ENCODE peak calls at places on chromosomes 6 and 20, in four cellular contexts. One of them, this sample, is unnamed.

GRCh38 chr6:166112580-166112979 is 55.1 kb downstream of the TBXT start:
- DNase-seq in psoas muscle: no peak
- DNase-seq in cardiac muscle cell: peak
- DNase-seq in WTC11: no peak
- DNase-seq in this sample: no peak

GRCh38 chr6:35084041-35084491 is 57.1 kb downstream of the TCP11 start:
- DNase-seq in psoas muscle: no peak
- DNase-seq in cardiac muscle cell: no peak
- DNase-seq in WTC11: no peak
- DNase-seq in this sample: no peak

GRCh38 chr20:840858-841567 is 7.5 kb downstream of the FAM110A start:
- DNase-seq in psoas muscle: peak
- DNase-seq in cardiac muscle cell: no peak
- DNase-seq in WTC11: peak
- DNase-seq in this sample: no peak

GRCh38 chr6:155252581-155252980 is 11.2 kb upstream of the CLDN20 start:
- DNase-seq in psoas muscle: no peak
- DNase-seq in cardiac muscle cell: no peak
- DNase-seq in WTC11: no peak
- DNase-seq in this sample: no peak

GRCh38 chr6:2229039-2229438 is 16.4 kb downstream of the GMDS start:
- DNase-seq in psoas muscle: no peak
- DNase-seq in cardiac muscle cell: peak
- DNase-seq in WTC11: no peak
- DNase-seq in this sample: no peak

GRCh38 chr20:35360033-35360432 is 51.7 kb downstream of the UQCC1 start:
- DNase-seq in psoas muscle: no peak
- DNase-seq in cardiac muscle cell: no peak
- DNase-seq in WTC11: no peak
- DNase-seq in this sample: no peak

GRCh38 chr6:51120016-51120415 is 301.3 kb downstream of the TFAP2B start:
- DNase-seq in psoas muscle: no peak
- DNase-seq in cardiac muscle cell: no peak
- DNase-seq in WTC11: no peak
- DNase-seq in this sample: no peak

GRCh38 chr6:64691069-64691468 is 1016.0 kb downstream of the EYS start:
- DNase-seq in psoas muscle: no peak
- DNase-seq in cardiac muscle cell: no peak
- DNase-seq in WTC11: no peak
- DNase-seq in this sample: no peak

GRCh38 chr6:39870950-39871349 is 63.3 kb downstream of the MOCS1 start:
- DNase-seq in psoas muscle: no peak
- DNase-seq in cardiac muscle cell: no peak
- DNase-seq in WTC11: no peak
- DNase-seq in this sample: no peak
- TF ChIP-seq CTCF in psoas muscle: no peak
- TF ChIP-seq CTCF in cardiac muscle cell: peak
- TF ChIP-seq CTCF in WTC11: no peak
- TF ChIP-seq CTCF in this sample: no peak

GRCh38 chr6:152698692-152699091 is 995 bp downstream of the MYCT1 start:
- DNase-seq in psoas muscle: no peak
- DNase-seq in cardiac muscle cell: no peak
- DNase-seq in WTC11: no peak
- DNase-seq in this sample: no peak

GRCh38 chr6:152697634-152698033 is at the start of gene MYCT1:
- DNase-seq in psoas muscle: no peak
- DNase-seq in cardiac muscle cell: peak
- DNase-seq in WTC11: no peak
- DNase-seq in this sample: no peak

GRCh38 chr6:152700427-152700826 is 2.7 kb downstream of the MYCT1 start:
- DNase-seq in psoas muscle: no peak
- DNase-seq in cardiac muscle cell: no peak
- DNase-seq in WTC11: no peak
- DNase-seq in this sample: no peak

GRCh38 chr6:152701863-152702401 is 4.2 kb downstream of the MYCT1 start:
- DNase-seq in psoas muscle: no peak
- DNase-seq in cardiac muscle cell: no peak
- DNase-seq in WTC11: no peak
- DNase-seq in this sample: no peak

GRCh38 chr6:152701081-152701862 is 3.6 kb downstream of the MYCT1 start:
- DNase-seq in psoas muscle: no peak
- DNase-seq in cardiac muscle cell: peak
- DNase-seq in WTC11: no peak
- DNase-seq in this sample: no peak
- TF ChIP-seq CTCF in psoas muscle: no peak
- TF ChIP-seq CTCF in cardiac muscle cell: no peak
- TF ChIP-seq CTCF in WTC11: no peak
- TF ChIP-seq CTCF in this sample: no peak

GRCh38 chr20:14632906-14633305 is 295.5 kb upstream of the FLRT3 start:
- DNase-seq in psoas muscle: no peak
- DNase-seq in cardiac muscle cell: peak
- DNase-seq in WTC11: peak
- DNase-seq in this sample: no peak
- TF ChIP-seq CTCF in psoas muscle: no peak
- TF ChIP-seq CTCF in cardiac muscle cell: peak
- TF ChIP-seq CTCF in WTC11: no peak
- TF ChIP-seq CTCF in this sample: no peak

GRCh38 chr20:49505518-49505917 is 23.1 kb upstream of the KCNB1 start:
- DNase-seq in psoas muscle: peak
- DNase-seq in cardiac muscle cell: peak
- DNase-seq in WTC11: peak
- DNase-seq in this sample: no peak
- TF ChIP-seq CTCF in psoas muscle: no peak
- TF ChIP-seq CTCF in cardiac muscle cell: no peak
- TF ChIP-seq CTCF in WTC11: no peak
- TF ChIP-seq CTCF in this sample: no peak

DNA sequence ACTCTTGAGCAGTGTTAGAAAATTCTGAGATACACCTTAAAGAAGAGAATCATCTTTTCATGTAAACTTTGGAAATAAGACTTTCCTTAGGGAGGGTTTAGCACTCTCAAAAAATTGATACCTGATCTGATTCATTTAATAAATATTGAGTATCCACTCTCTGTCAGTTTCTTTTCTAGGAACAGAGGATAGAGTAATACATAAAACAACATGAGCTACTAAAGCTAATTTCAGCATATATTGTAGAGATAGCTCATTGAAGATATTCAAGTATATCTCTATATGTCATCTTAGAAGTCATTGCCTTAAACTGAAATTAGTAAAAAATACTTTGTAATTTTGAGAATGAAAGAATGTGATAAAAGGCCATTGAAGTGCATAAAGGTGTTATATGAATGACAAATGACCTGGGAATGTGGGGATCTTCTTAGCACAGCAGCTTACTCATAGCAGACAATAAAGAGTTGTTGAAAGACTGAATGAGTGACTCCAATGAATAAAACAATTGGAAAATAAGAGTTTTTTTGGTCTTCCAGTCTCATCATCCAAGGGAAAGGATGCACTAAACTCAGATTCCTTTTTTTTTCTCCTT is 29.2 kb downstream of the RHAG start:
- DNase-seq in psoas muscle: no peak
- DNase-seq in cardiac muscle cell: no peak
- DNase-seq in WTC11: no peak
- DNase-seq in this sample: no peak
- TF ChIP-seq CTCF in psoas muscle: no peak
- TF ChIP-seq CTCF in cardiac muscle cell: no peak
- TF ChIP-seq CTCF in WTC11: no peak
- TF ChIP-seq CTCF in this sample: no peak

DNA sequence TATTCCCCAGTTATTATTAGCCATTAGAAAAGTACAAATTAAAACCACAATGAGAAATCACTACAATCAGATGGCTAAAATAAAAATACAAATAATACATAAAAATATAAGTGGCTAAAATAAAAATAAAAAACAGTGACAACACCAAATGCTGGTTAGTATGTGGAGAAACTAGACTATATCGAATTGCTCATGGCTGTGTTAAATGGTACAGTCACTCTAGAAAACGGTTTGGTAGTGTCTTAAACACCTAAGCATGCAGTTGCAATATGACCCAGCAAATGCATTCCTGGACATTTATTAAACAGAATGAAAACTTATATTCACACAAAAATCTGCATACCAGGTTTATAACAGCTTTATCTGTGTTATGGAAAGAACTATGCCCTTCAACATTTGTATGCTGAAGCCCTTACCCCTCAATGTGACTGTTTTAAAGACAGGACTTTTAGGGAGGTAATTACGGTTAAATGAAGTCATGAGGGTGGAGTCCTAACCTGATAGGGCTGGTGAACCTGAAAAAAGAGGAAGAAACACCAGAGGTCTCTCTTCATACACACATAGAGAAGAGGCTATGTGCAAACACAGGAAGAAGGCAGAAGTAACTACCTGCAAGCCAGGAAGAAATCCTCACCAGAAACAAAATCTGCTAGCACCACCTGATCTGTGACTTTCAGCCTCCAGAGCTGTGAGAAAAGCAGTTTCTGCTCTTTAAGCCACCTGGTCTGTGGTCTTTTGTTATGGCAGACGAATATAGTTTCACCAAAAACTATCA is 84.9 kb downstream of the ASCC3 start:
- DNase-seq in psoas muscle: no peak
- DNase-seq in cardiac muscle cell: no peak
- DNase-seq in WTC11: no peak
- DNase-seq in this sample: peak
- TF ChIP-seq CTCF in psoas muscle: no peak
- TF ChIP-seq CTCF in cardiac muscle cell: no peak
- TF ChIP-seq CTCF in WTC11: no peak
- TF ChIP-seq CTCF in this sample: no peak

GRCh38 chr20:16803965-16804792 is 56.0 kb downstream of the OTOR start:
- DNase-seq in psoas muscle: peak
- DNase-seq in cardiac muscle cell: peak
- DNase-seq in WTC11: peak
- DNase-seq in this sample: peak
- TF ChIP-seq CTCF in psoas muscle: peak
- TF ChIP-seq CTCF in cardiac muscle cell: peak
- TF ChIP-seq CTCF in WTC11: peak
- TF ChIP-seq CTCF in this sample: peak